ENCODE peak calls at places on chromosomes 16 and 17, in five cellular contexts. R is GM06990, O is left ventricle myocardium inferior, F is cardiac muscle cell, D is endodermal cell. W is an unnamed sample.

GRCh38 chr16:51734220-51734619 is 583.1 kb upstream of the SALL1 start:
- DNase-seq in R (no peak), O (no peak), F (no peak), D (no peak), W (no peak)

GRCh38 chr17:38320482-38320881 is 23.3 kb downstream of the GPR179 start:
- DNase-seq in R (no peak), O (no peak), F (no peak), D (no peak), W (no peak)

GRCh38 chr16:56609463-56609921 is 1.1 kb downstream of the MT2A start:
- DNase-seq in R (peak; percentile 73), O (no peak), F (peak; percentile 88), D (peak; percentile 45), W (peak; percentile 85)

GRCh38 chr17:74282587-74283370 is 8.7 kb downstream of the DNAI2 start:
- DNase-seq in R (peak; percentile 44), O (no peak), F (no peak), D (no peak), W (peak; percentile 45)

GRCh38 chr17:34763727-34764665 is 184.6 kb downstream of the TMEM132E start:
- DNase-seq in R (no peak), O (no peak), F (no peak), D (peak; percentile 44), W (no peak)

GRCh38 chr16:84953051-84953746 is 58.1 kb downstream of the ZDHHC7 start:
- DNase-seq in R (no peak), O (no peak), F (peak; percentile 23), D (no peak), W (no peak)

GRCh38 chr17:12402963-12403622 is 262.6 kb upstream of the MYOCD start:
- DNase-seq in R (no peak), O (no peak), F (no peak), D (no peak), W (no peak)

GRCh38 chr16:48128769-48129168 is 27.0 kb downstream of the ABCC12 start:
- DNase-seq in R (no peak), O (no peak), F (no peak), D (no peak), W (no peak)

GRCh38 chr16:50299508-50300105 is 33.3 kb downstream of the ADCY7 start:
- DNase-seq in R (no peak), O (no peak), F (no peak), D (peak; percentile 24), W (no peak)

GRCh38 chr17:42120161-42121065 is 754 bp downstream of the KAT2A start:
- DNase-seq in R (no peak), O (no peak), F (peak; percentile 21), D (peak; percentile 95), W (no peak)

GRCh38 chr17:74099441-74100340 is 103.8 kb upstream of the RPL38 start:
- DNase-seq in R (no peak), O (no peak), F (no peak), D (no peak), W (no peak)

GRCh38 chr17:78131172-78132085 is 858 bp downstream of the TMC8 start:
- DNase-seq in R (peak; percentile 63), O (no peak), F (no peak), D (peak; percentile 81), W (peak; percentile 70)

GRCh38 chr16:71732587-71732986 is 8.1 kb upstream of the PHLPP2 start:
- DNase-seq in R (no peak), O (no peak), F (no peak), D (no peak), W (no peak)

GRCh38 chr16:86836503-86837125 is 258.3 kb downstream of the FOXL1 start:
- DNase-seq in R (no peak), O (no peak), F (peak; percentile 93), D (no peak), W (no peak)

GRCh38 chr17:3977387-3977786 is 13.2 kb upstream of the ATP2A3 start:
- DNase-seq in R (no peak), O (no peak), F (no peak), D (no peak), W (no peak)

GRCh38 chr17:1082579-1082978 is 85.7 kb downstream of the TIMM22 start:
- DNase-seq in R (no peak), O (no peak), F (peak; percentile 54), D (no peak), W (no peak)

GRCh38 chr16:85173077-85173980 is 61.1 kb upstream of the CIBAR2 start:
- DNase-seq in R (no peak), O (no peak), F (peak; percentile 86), D (peak; percentile 70), W (no peak)

GRCh38 chr17:59699218-59699617 is 8.0 kb downstream of the PTRH2 start:
- DNase-seq in R (no peak), O (no peak), F (no peak), D (no peak), W (no peak)

GRCh38 chr17:59698143-59698542 is 9.1 kb downstream of the PTRH2 start:
- DNase-seq in R (no peak), O (no peak), F (no peak), D (no peak), W (no peak)

GRCh38 chr17:59702304-59702703 is 4.9 kb downstream of the PTRH2 start:
- DNase-seq in R (no peak), O (no peak), F (no peak), D (peak; percentile 48), W (no peak)

GRCh38 chr17:59696682-59697277 is 10.4 kb downstream of the PTRH2 start:
- DNase-seq in R (peak; percentile 22), O (no peak), F (no peak), D (no peak), W (no peak)

DNA sequence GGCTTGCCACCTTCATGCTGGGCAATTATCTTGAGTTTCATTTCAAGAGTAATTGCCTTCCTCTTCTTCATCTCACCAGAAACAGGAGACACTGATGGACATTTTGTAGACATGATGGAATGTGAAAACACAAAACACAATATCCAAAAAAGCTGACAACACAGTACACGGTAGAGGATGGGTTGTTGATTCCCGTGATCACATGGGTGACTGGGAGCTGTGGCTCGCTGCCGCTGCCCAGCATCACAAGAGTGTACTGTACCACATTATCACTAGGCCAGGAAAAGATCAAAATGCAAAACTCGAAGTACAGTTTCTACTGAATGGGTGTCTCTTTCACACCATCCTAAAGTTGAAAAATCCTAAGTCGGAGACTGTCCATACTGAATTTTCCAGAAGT is 7.4 kb downstream of the PTRH2 start:
- DNase-seq in R (no peak), O (no peak), F (no peak), D (no peak), W (no peak)
- H3K36me3 ChIP-seq in R (peaks cover 15% of the 10 kb centered on the region), O (peaks cover 53% of the 10 kb centered on the region), F (peaks cover 34% of the 10 kb centered on the region), D (peaks cover 85% of the 10 kb centered on the region), W (no peaks in the 10 kb centered on the region)

GRCh38 chr16:9709221-9709620 is 473.0 kb downstream of the GRIN2A start:
- DNase-seq in R (no peak), O (no peak), F (no peak), D (no peak), W (no peak)
- H3K36me3 ChIP-seq in R (no peaks in the 10 kb centered on the region), O (no peaks in the 10 kb centered on the region), F (no peaks in the 10 kb centered on the region), D (no peaks in the 10 kb centered on the region), W (no peaks in the 10 kb centered on the region)

GRCh38 chr16:1403036-1403435 is 11.5 kb downstream of the UNKL start:
- DNase-seq in R (no peak), O (no peak), F (no peak), D (no peak), W (no peak)
- H3K36me3 ChIP-seq in R (peaks cover 15% of the 10 kb centered on the region), O (peaks cover 54% of the 10 kb centered on the region), F (peaks cover 6% of the 10 kb centered on the region), D (peaks cover 9% of the 10 kb centered on the region), W (peaks cover 79% of the 10 kb centered on the region)

DNA sequence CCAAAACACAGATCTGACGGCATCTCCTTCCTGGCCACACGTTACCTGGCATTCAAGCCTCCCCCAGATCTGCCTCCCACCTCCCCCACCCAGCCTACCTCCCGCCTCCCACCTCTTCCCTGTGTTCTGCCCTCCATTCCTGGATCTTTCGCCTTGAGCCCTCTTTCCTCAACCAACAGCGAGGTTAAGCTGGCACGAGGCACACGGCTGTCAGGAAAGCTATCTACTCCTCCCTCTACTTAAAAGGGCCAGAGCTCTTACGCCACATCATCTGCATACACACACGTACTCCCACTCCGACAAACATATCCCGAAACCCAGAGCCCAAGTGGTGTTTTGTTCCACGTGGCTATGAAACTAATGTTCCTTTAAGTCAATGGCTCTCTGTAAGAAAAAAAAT is 18.0 kb downstream of the WDR45B start:
- DNase-seq in R (no peak), O (no peak), F (no peak), D (peak; percentile 36), W (no peak)
- H3K36me3 ChIP-seq in R (peaks cover 13% of the 10 kb centered on the region), O (peaks cover 65% of the 10 kb centered on the region), F (peaks cover 28% of the 10 kb centered on the region), D (peaks cover 71% of the 10 kb centered on the region), W (peaks cover 16% of the 10 kb centered on the region)